ENCODE peak calls at places on chromosomes 1 and 21, in six cellular contexts. C is HFF-Myc; F is NCI-H1417; O is HuH-7.5; Y is stimulated activated naive CD8-positive, alpha-beta T cell treated with anti-CD3 and anti-CD28 coated beads, Interleukin-15, Interleukin-2, amounts not matched to agents 100 U/mL and 50 U/mL, for 24 hours; L is GDM1. G is an unnamed sample.

GRCh38 chr1:38578444-38578951 is 281.1 kb downstream of the RRAGC start:
- DNase-seq in C (no peak), F (peak; percentile 75), O (no peak), Y (no peak), L (no peak), G (peak; percentile 21)

GRCh38 chr21:36323032-36323431 is 3.0 kb downstream of the MORC3 start:
- DNase-seq in C (no peak), F (no peak), O (no peak), Y (no peak), L (peak; percentile 31), G (no peak)

GRCh38 chr21:35783686-35784085 is 276.6 kb downstream of the SETD4 start:
- DNase-seq in C (no peak), F (no peak), O (no peak), Y (no peak), L (no peak), G (no peak)

GRCh38 chr1:156025873-156026272 is 5.1 kb upstream of the SSR2 start:
- DNase-seq in C (no peak), F (no peak), O (peak; percentile 80), Y (peak; percentile 38), L (peak; percentile 45), G (peak; percentile 90)

GRCh38 chr1:46183119-46183842 is 7.0 kb upstream of the P3R3URF start:
- DNase-seq in C (peak; percentile 93), F (peak; percentile 68), O (peak; percentile 50), Y (no peak), L (no peak), G (peak; percentile 32)

GRCh38 chr1:110187139-110187890 is 22.8 kb upstream of the KCNC4 start:
- DNase-seq in C (no peak), F (peak; percentile 41), O (no peak), Y (no peak), L (no peak), G (no peak)

GRCh38 chr1:27863552-27863943 is 8.8 kb upstream of the THEMIS2 start:
- DNase-seq in C (no peak), F (no peak), O (no peak), Y (peak; percentile 6), L (no peak), G (no peak)

GRCh38 chr1:114349891-114350605 is 161.0 kb downstream of the TRIM33 start:
- DNase-seq in C (no peak), F (no peak), O (no peak), Y (no peak), L (no peak), G (no peak)

GRCh38 chr1:43636006-43636641 is 13.8 kb upstream of the KDM4A start:
- DNase-seq in C (no peak), F (peak; percentile 12), O (no peak), Y (no peak), L (no peak), G (no peak)

GRCh38 chr1:206672844-206673758 is 11.6 kb upstream of the MAPKAPK2 start:
- DNase-seq in C (no peak), F (peak; percentile 87), O (no peak), Y (no peak), L (peak; percentile 73), G (no peak)

GRCh38 chr1:185453496-185454192 is 136.6 kb upstream of the IVNS1ABP start:
- DNase-seq in C (no peak), F (no peak), O (no peak), Y (no peak), L (no peak), G (no peak)

GRCh38 chr1:227883641-227884301 is 64.0 kb downstream of the WNT9A start:
- DNase-seq in C (no peak), F (no peak), O (no peak), Y (no peak), L (no peak), G (no peak)

G was measured in WERI-Rb-1.